ENCODE peak calls at places on chromosomes 16 and 17, in seven cellular contexts. I, D, M, T, P, L and H are unnamed samples.

GRCh38 chr17:79146562-79146961 is 71.9 kb downstream of the ENGASE start:
- DNase-seq in M (no peak), T (no peak), I (no peak), D (no peak), L (no peak), P (no peak), H (no peak)

GRCh38 chr16:88785106-88785924 is at the start of gene PIEZO1:
- DNase-seq in T (peak), I (peak), L (no peak), P (peak), M (no peak), D (peak), H (no peak)

GRCh38 chr17:62321451-62321850 is 58.9 kb upstream of the EFCAB3 start:
- DNase-seq in L (no peak), I (no peak), P (no peak), T (no peak), D (no peak), M (peak), H (no peak)

GRCh38 chr16:54351171-54351570 is 64.6 kb upstream of the IRX3 start:
- DNase-seq in I (no peak), D (no peak), M (no peak), L (no peak), T (no peak), P (no peak), H (no peak)

GRCh38 chr17:75486951-75487350 is 28.4 kb downstream of the CASKIN2 start:
- DNase-seq in T (no peak), I (no peak), M (no peak), L (no peak), P (no peak), D (no peak), H (no peak)

GRCh38 chr17:36703860-36704266 is 102.5 kb downstream of the MRM1 start:
- DNase-seq in D (no peak), I (peak), T (no peak), P (peak), L (no peak), M (peak), H (no peak)

GRCh38 chr17:17030515-17031211 is 11.6 kb upstream of the MPRIP start:
- DNase-seq in I (no peak), M (no peak), T (no peak), P (no peak), D (no peak), L (no peak), H (no peak)

GRCh38 chr17:76869878-76870714 is 1.9 kb downstream of the MGAT5B start:
- DNase-seq in I (no peak), M (no peak), L (no peak), P (no peak), D (no peak), T (no peak), H (no peak)

GRCh38 chr16:85763616-85764015 is 12.7 kb upstream of the C16orf74 start:
- DNase-seq in M (no peak), L (no peak), T (no peak), D (no peak), P (no peak), I (no peak), H (no peak)

GRCh38 chr16:17277981-17278381 is 192.8 kb downstream of the XYLT1 start:
- DNase-seq in I (no peak), L (no peak), M (no peak), P (peak), D (no peak), T (no peak), H (no peak)

GRCh38 chr16:52991572-52991971 is 61.1 kb downstream of the CHD9NB start:
- DNase-seq in M (no peak), T (no peak), I (no peak), L (no peak), P (no peak), D (no peak), H (no peak)

GRCh38 chr16:49776085-49776501 is 79.8 kb downstream of the ZNF423 start:
- DNase-seq in D (no peak), I (no peak), M (peak), T (no peak), L (no peak), P (no peak), H (no peak)

GRCh38 chr16:78925071-78925714 is 675.3 kb downstream of the MAF start:
- DNase-seq in T (no peak), L (peak), P (peak), I (peak), D (peak), M (no peak), H (no peak)

GRCh38 chr16:66274335-66275110 is 92.0 kb upstream of the CDH5 start:
- DNase-seq in M (peak), P (peak), L (peak), D (no peak), I (no peak), T (no peak), H (no peak)

GRCh38 chr16:30051518-30051917 is 14.0 kb upstream of the ALDOA start:
- DNase-seq in L (no peak), I (no peak), T (no peak), M (peak), P (no peak), D (no peak), H (no peak)

GRCh38 chr17:8173871-8174322 is 2.3 kb downstream of the TMEM107 start:
- DNase-seq in D (no peak), L (no peak), T (no peak), M (no peak), P (no peak), I (no peak), H (no peak)

GRCh38 chr17:56592487-56593072 is 919 bp upstream of the NOG start:
- DNase-seq in P (peak), L (peak), I (peak), T (peak), M (peak), D (peak), H (no peak)

GRCh38 chr17:39653316-39653661 is 11.9 kb upstream of the TCAP start:
- DNase-seq in P (no peak), D (no peak), M (no peak), L (no peak), T (no peak), I (no peak), H (no peak)

GRCh38 chr16:69618307-69618706 is 52.5 kb downstream of the NFAT5 start:
- DNase-seq in T (no peak), L (no peak), P (no peak), I (no peak), D (no peak), M (peak), H (no peak)

GRCh38 chr17:16488572-16488997 is 3.4 kb downstream of the LRRC75A start:
- DNase-seq in I (no peak), T (no peak), L (no peak), P (no peak), D (no peak), M (no peak), H (no peak)

GRCh38 chr17:72118588-72119279 is 2.1 kb upstream of the SOX9 start:
- DNase-seq in P (peak), T (no peak), D (no peak), I (peak), L (peak), M (peak), H (no peak)

GRCh38 chr16:57483725-57484514 is 2.4 kb downstream of the DOK4 start:
- DNase-seq in D (no peak), T (no peak), I (no peak), P (no peak), L (no peak), M (no peak), H (no peak)

GRCh38 chr17:16046966-16047365 is 47.3 kb downstream of the TTC19 start:
- DNase-seq in T (no peak), L (no peak), P (no peak), I (no peak), M (no peak), D (no peak), H (no peak)

GRCh38 chr17:60383379-60383778 is 8.6 kb downstream of the USP32 start:
- DNase-seq in D (no peak), T (no peak), P (no peak), L (no peak), I (no peak), M (no peak), H (no peak)

GRCh38 chr17:31550389-31551056 is 159.0 kb downstream of the RAB11FIP4 start:
- DNase-seq in M (peak), L (no peak), I (no peak), P (no peak), T (no peak), D (no peak), H (no peak)